ENCODE peak calls at places on chromosome 13, in nine cellular contexts. D is colonic mucosa; I is GM12878; Y is hepatocyte; B is SJSA1; M is astrocyte; L is CD8-positive, alpha-beta T cell; W is CD4-positive, CD25-positive, alpha-beta regulatory T cell; R is cardiac muscle cell. X is an unnamed sample.

GRCh38 chr13:26324867-26325266 is 70.9 kb downstream of the CDK8 start:
- DNase-seq in D (no peak), I (no peak), Y (no peak), B (no peak), M (peak), L (no peak), W (no peak), R (no peak), X (no peak)

GRCh38 chr13:28574617-28575142 is 79.8 kb upstream of the FLT1 start:
- DNase-seq in D (peak), I (peak), Y (peak), B (peak), M (peak), L (no peak), W (no peak), R (no peak), X (peak)

GRCh38 chr13:87887459-87888123 is 216.4 kb downstream of the SLITRK5 start:
- DNase-seq in D (no peak), I (no peak), Y (no peak), B (no peak), M (no peak), L (no peak), W (no peak), R (no peak), X (no peak)

GRCh38 chr13:45195421-45195820 is 5.4 kb downstream of the KCTD4 start:
- DNase-seq in D (no peak), I (no peak), Y (no peak), B (no peak), M (no peak), L (no peak), W (no peak), R (no peak), X (no peak)

GRCh38 chr13:84896128-84896527 is 903.1 kb downstream of the SLITRK6 start:
- DNase-seq in D (peak), I (peak), Y (peak), B (peak), M (peak), L (peak), W (no peak), R (peak), X (no peak)

GRCh38 chr13:82993417-82993816 is 888.9 kb downstream of the SLITRK1 start:
- DNase-seq in D (no peak), I (no peak), Y (no peak), B (no peak), M (no peak), L (no peak), W (no peak), R (no peak), X (no peak)

GRCh38 chr13:73521970-73522549 is 463.3 kb downstream of the KLF5 start:
- DNase-seq in D (no peak), I (no peak), Y (no peak), B (no peak), M (peak), L (no peak), W (no peak), R (no peak), X (no peak)

GRCh38 chr13:100977841-100978240 is 303.2 kb upstream of the TMTC4 start:
- DNase-seq in D (no peak), I (no peak), Y (no peak), B (no peak), M (no peak), L (no peak), W (no peak), R (no peak), X (no peak)

GRCh38 chr13:29362849-29363604 is 232.5 kb downstream of the SLC7A1 start:
- DNase-seq in D (peak), I (peak), Y (peak), B (no peak), M (peak), L (peak), W (peak), R (peak), X (no peak)

GRCh38 chr13:25329706-25330105 is 28.3 kb downstream of the NUP58 start:
- DNase-seq in D (no peak), I (no peak), Y (peak), B (no peak), M (peak), L (no peak), W (no peak), R (no peak), X (no peak)

GRCh38 chr13:52155177-52155576 is 4.2 kb downstream of the NEK3 start:
- DNase-seq in D (no peak), I (no peak), Y (no peak), B (no peak), M (no peak), L (no peak), W (no peak), R (no peak), X (no peak)

GRCh38 chr13:79079351-79079839 is 326.7 kb downstream of the RBM26 start:
- DNase-seq in D (peak), I (no peak), Y (no peak), B (no peak), M (no peak), L (no peak), W (no peak), R (no peak), X (peak)

GRCh38 chr13:46288570-46289259 is 77.0 kb downstream of the LRRC63 start:
- DNase-seq in D (no peak), I (peak), Y (peak), B (no peak), M (peak), L (no peak), W (peak), R (peak), X (no peak)

GRCh38 chr13:27465611-27466010 is 15.2 kb upstream of the MTIF3 start:
- DNase-seq in D (no peak), I (no peak), Y (no peak), B (no peak), M (no peak), L (no peak), W (no peak), R (no peak), X (no peak)
- H3K27ac ChIP-seq in D (no peak), I (no peak), Y (no peak), B (no peak), M (no peak), L (no peak), W (no peak), R (no peak), X (no peak)

GRCh38 chr13:30780338-30780981 is 45.1 kb downstream of the ALOX5AP start:
- DNase-seq in D (no peak), I (no peak), Y (no peak), B (no peak), M (no peak), L (no peak), W (no peak), R (no peak), X (no peak)
- H3K27ac ChIP-seq in D (no peak), I (no peak), Y (no peak), B (no peak), M (no peak), L (no peak), W (no peak), R (no peak), X (no peak)

DNA sequence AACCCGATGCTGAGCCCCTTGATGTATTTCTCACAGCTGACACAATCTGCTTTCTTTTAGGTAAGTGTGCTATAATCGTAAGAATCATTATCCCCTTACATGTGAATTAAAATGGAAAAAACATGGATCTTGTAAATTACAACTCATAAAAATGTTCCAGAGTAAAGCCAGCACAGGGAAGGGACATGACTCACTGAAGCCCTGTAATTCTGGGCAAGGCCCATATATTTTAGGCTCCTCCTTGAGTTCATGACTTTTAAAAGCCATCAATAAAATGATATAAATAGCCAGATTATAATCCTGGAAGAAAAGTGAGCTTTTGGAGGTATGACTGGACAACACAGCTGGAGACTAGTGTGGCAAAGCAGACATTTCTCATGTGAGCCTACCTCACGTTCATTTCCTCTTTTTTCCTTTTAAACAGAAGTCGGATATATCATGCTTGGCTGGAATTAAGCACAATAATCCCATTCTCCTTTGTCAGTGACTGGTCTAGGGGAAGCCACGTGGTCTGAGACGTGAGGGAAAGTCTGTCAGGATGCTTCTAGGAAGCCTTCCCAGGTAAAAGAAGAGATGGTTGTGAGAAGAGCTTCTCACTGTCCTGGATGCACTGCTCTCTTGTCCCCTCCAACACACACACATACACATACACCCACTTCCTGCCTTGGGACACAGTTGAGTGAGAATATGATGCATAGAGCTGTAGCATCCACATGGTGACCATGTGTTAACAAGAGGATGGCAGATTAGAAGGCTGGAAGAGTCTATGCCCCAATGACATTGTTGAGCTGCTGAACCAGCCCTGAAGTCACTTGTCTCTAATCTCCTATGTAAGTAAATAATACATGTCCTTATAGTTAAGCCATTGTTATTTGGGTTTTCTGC is 165.4 kb downstream of the RGCC start:
- DNase-seq in D (no peak), I (no peak), Y (peak), B (no peak), M (peak), L (no peak), W (no peak), R (no peak), X (no peak)
- H3K27ac ChIP-seq in D (no peak), I (no peak), Y (peak), B (no peak), M (peak), L (no peak), W (no peak), R (peak), X (no peak)

DNA sequence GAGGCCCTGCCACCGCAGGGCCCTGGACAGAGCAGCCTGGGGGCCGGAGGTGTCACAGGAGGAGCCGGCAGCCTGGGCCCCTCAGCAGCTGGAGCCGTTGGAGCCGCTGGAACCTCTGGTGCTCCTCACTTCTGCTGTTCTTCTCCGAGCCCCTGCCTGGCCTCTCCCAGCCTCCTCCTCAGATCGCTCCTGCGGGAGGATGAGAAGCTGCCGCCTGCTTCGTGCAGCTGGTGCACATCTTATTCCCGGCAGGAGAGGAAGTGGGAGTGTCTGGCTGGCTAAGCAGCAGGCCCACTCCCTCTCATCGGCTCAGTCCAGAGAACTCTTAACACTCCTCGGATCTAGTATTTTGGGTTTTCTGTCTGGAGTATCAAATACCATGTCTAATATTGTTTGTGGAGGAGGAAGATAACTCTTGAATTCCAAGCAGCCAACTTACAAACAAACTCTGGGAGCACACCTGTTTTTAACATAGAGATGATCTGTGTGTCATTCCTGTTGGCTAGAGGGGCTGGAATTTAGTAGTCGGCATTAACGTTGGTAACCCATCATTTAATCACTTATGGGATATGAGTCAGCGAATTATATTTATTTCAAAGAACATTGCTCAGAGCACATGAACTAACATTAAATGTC is 37.1 kb upstream of the RNF113B start:
- DNase-seq in D (no peak), I (no peak), Y (peak), B (no peak), M (peak), L (no peak), W (no peak), R (no peak), X (no peak)
- H3K27ac ChIP-seq in D (peak), I (no peak), Y (peak), B (peak), M (peak), L (no peak), W (no peak), R (no peak), X (peak)

DNA sequence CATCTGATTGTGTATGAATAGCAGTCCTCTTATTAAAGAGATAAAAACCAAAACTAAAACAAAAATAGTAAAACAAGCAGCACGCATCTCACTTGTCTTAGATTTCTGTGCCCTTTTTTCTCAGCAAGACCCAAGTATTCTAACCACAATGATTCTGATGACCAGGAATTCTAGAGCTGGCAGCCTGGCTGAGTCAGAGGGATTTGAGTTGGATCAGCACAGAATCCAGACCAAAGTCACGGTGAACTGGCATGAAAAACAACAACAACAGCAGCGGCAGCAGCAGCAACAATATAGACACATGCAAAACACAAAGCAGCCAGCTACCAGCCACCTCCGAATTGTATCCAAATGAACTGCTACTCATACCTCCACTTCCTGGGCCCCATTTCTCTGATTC is 360.5 kb downstream of the KCNRG start:
- DNase-seq in D (no peak), I (no peak), Y (no peak), B (peak), M (peak), L (no peak), W (no peak), R (no peak), X (no peak)
- H3K27ac ChIP-seq in D (no peak), I (no peak), Y (no peak), B (no peak), M (peak), L (no peak), W (no peak), R (no peak), X (no peak)

X was measured in epithelial cell of prostate.